ENCODE peak calls at places on chromosomes 16 and 17, in five cellular contexts. J is heart left ventricle, O is left ventricle myocardium inferior, Q is MM.1S, V is colonic mucosa. G is an unnamed sample.
A peak's percentile ranks its signal among the peaks of the same experiment; 100 is the strongest.

GRCh38 chr17:19592316-19592715 is 56.2 kb upstream of the ALDH3A2 start:
- DNase-seq in J (no peak), O (no peak), Q (no peak), V (no peak), G (no peak)

GRCh38 chr17:82689077-82689476 is 9.4 kb downstream of the RAB40B start:
- DNase-seq in J (no peak), O (no peak), Q (no peak), V (no peak), G (no peak)

GRCh38 chr16:57486858-57487834 is 853 bp upstream of the DOK4 start:
- DNase-seq in J (no peak), O (no peak), Q (no peak), V (no peak), G (no peak)

GRCh38 chr16:15057755-15058417 is 2.0 kb upstream of the NTAN1 start:
- DNase-seq in J (no peak), O (no peak), Q (no peak), V (peak; percentile 71), G (no peak)

GRCh38 chr16:30369938-30370443 is 303 bp downstream of the TBC1D10B start:
- DNase-seq in J (no peak), O (no peak), Q (no peak), V (no peak), G (no peak)

GRCh38 chr16:6656760-6657159 is 675.9 kb upstream of the RBFOX1 start:
- DNase-seq in J (no peak), O (no peak), Q (no peak), V (no peak), G (no peak)

GRCh38 chr17:39608601-39609000 is 881 bp upstream of the NEUROD2 start:
- DNase-seq in J (no peak), O (no peak), Q (no peak), V (no peak), G (no peak)

GRCh38 chr17:57567278-57567677 is 177.8 kb downstream of the CCDC182 start:
- DNase-seq in J (no peak), O (peak; percentile 40), Q (no peak), V (no peak), G (no peak)

GRCh38 chr17:22303865-22304264 is 611.5 kb downstream of the KCNJ18 start:
- DNase-seq in J (no peak), O (no peak), Q (no peak), V (no peak), G (no peak)

GRCh38 chr16:79613009-79613408 is 12.5 kb upstream of the MAF start:
- DNase-seq in J (no peak), O (no peak), Q (no peak), V (no peak), G (no peak)

DNA sequence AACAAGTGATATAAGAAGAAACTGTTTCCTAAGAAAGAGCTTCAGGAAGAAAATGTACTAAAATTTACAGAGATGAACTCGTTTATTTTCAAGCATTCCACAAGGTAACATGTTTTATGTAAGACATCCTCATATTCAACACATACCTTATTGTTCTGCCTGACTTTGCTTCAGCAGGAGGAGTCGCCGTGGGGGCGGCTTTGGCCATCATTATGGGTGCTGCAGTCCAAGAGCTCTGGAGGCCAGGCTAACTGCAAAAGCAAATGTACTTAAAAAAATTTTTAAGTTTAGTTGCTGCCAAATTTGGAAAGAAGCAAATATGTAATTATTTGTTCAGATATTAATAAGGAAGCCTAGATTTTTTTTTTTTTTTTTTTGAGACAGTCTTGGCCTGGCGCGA is 4.1 kb upstream of the SPG7 start:
- DNase-seq in J (no peak), O (no peak), Q (no peak), V (no peak), G (no peak)
- H3K4me3 ChIP-seq in J (no peak overlapping the region), O (no peak overlapping the region), Q (no peak overlapping the region), V (no peak overlapping the region), G (no peak overlapping the region)

GRCh38 chr17:32659419-32659842 is 172.6 kb downstream of the CDK5R1 start:
- DNase-seq in J (peak; percentile 59), O (peak; percentile 65), Q (peak; percentile 62), V (peak; percentile 73), G (peak; percentile 63)
- TF ChIP-seq CTCF in J (peak; percentile 93), O (peak; percentile 97), Q (peak; percentile 90), V (peak; percentile 93), G (peak; percentile 77)

GRCh38 chr17:63476857-63477470 is at the start of gene ACE:
- DNase-seq in J (peak; percentile 58), O (peak; percentile 41), Q (peak; percentile 61), V (peak; percentile 84), G (no peak)

GRCh38 chr17:63477471-63478440 is 895 bp downstream of the ACE start:
- DNase-seq in J (no peak), O (no peak), Q (no peak), V (peak; percentile 54), G (no peak)

GRCh38 chr17:63474914-63475460 is 1.9 kb upstream of the ACE start:
- DNase-seq in J (no peak), O (no peak), Q (no peak), V (no peak), G (no peak)

GRCh38 chr17:63475491-63476412 is 1.1 kb upstream of the ACE start:
- DNase-seq in J (no peak), O (no peak), Q (no peak), V (no peak), G (no peak)

GRCh38 chr17:63476494-63476856 is 386 bp upstream of the ACE start:
- DNase-seq in J (no peak), O (no peak), Q (no peak), V (peak; percentile 38), G (no peak)
- H3K4me1 ChIP-seq in J (peaks cover 4% of the 10 kb centered on the region), O (peaks cover 63% of the 10 kb centered on the region), Q (peaks cover 4% of the 10 kb centered on the region), V (peaks cover 18% of the 10 kb centered on the region), G (peaks cover 20% of the 10 kb centered on the region)

DNA sequence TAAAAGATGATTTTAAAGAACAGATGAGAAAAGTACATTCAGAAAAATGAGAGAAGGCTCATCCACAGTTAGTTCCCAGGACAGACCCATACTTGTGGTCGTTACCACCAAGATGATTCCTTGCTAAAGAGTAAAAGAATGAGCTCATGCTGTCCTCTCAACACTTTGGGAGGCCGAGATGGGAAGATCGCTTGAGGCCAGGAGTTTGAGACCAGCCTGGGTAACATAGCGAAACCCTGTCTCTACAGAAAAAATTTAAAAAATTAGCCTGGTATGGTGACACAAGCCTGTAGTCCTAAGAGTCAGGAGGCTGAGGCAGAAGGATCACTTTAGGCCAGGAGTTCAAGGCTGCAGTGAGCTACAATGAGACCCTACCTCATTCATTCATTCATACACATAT is 60.7 kb upstream of the CNEP1R1 start:
- DNase-seq in J (no peak), O (no peak), Q (no peak), V (no peak), G (no peak)
- H3K4me3 ChIP-seq in J (no peak overlapping the region), O (no peak overlapping the region), Q (no peak overlapping the region), V (no peak overlapping the region), G (no peak overlapping the region)

GRCh38 chr16:67128887-67129286 is 19.1 kb downstream of the PHAF1 start:
- DNase-seq in J (no peak), O (no peak), Q (no peak), V (no peak), G (no peak)

GRCh38 chr16:67128417-67128816 is 18.7 kb downstream of the PHAF1 start:
- DNase-seq in J (no peak), O (no peak), Q (no peak), V (no peak), G (no peak)

GRCh38 chr16:67129422-67129821 is 19.7 kb downstream of the PHAF1 start:
- DNase-seq in J (no peak), O (no peak), Q (no peak), V (no peak), G (no peak)
- TF ChIP-seq CTCF in J (no peak), O (no peak), Q (no peak), V (no peak), G (no peak)

DNA sequence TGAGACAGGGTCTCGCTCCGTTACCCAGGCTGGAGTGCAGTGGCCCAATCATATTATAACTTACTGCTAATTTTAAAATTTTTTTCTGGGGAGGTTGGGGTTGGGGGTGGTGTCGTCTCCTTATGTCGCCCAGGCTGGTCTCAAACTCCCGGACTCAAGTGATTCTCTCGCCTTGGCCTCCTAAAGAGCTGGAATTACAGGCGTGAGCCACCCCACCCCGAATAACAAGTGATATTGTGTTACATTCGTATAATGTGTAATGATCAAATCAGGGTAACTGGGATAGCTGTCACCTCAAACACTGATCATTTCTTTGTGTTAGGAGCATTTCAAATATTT is 16.2 kb upstream of the KPNA2 start:
- DNase-seq in J (no peak), O (no peak), Q (no peak), V (no peak), G (no peak)
- H3K4me1 ChIP-seq in J (no peaks in the 10 kb centered on the region), O (peaks cover 10% of the 10 kb centered on the region), Q (peaks cover 5% of the 10 kb centered on the region), V (no peaks in the 10 kb centered on the region), G (no peaks in the 10 kb centered on the region)

G was measured in lung.